ENCODE peak calls at places on chromosomes 13 and 19, in eight cellular contexts. One of them, this sample, is unnamed.

GRCh38 chr13:78657699-78658629 is 991 bp downstream of the OBI1 start:
- DNase-seq in midbrain: no peak
- DNase-seq in mesenteric fat pad: no peak
- DNase-seq in nephron progenitor cell: no peak
- DNase-seq in ecto neural progenitor cell: no peak
- DNase-seq in fibroblast of the aortic adventitia: peak; percentile 16
- DNase-seq in stimulated activated CD4-positive, alpha-beta T cell treated with anti-CD3 and anti-CD28 coated beads, Interleukin-12 subunit alpha, Interleukin-12 subunit beta, amount 100 ng/mL, for 24 hours: no peak
- DNase-seq in T-helper 17 cell: no peak
- DNase-seq in this sample: no peak

GRCh38 chr13:23859455-23859854 is 29.7 kb downstream of the MIPEP start:
- DNase-seq in midbrain: no peak
- DNase-seq in mesenteric fat pad: no peak
- DNase-seq in nephron progenitor cell: no peak
- DNase-seq in ecto neural progenitor cell: no peak
- DNase-seq in fibroblast of the aortic adventitia: no peak
- DNase-seq in stimulated activated CD4-positive, alpha-beta T cell treated with anti-CD3 and anti-CD28 coated beads, Interleukin-12 subunit alpha, Interleukin-12 subunit beta, amount 100 ng/mL, for 24 hours: no peak
- DNase-seq in T-helper 17 cell: no peak
- DNase-seq in this sample: no peak

GRCh38 chr13:104586010-104586746 is 1520.0 kb upstream of the SLC10A2 start:
- DNase-seq in midbrain: no peak
- DNase-seq in mesenteric fat pad: no peak
- DNase-seq in nephron progenitor cell: no peak
- DNase-seq in ecto neural progenitor cell: no peak
- DNase-seq in fibroblast of the aortic adventitia: peak; percentile 25
- DNase-seq in stimulated activated CD4-positive, alpha-beta T cell treated with anti-CD3 and anti-CD28 coated beads, Interleukin-12 subunit alpha, Interleukin-12 subunit beta, amount 100 ng/mL, for 24 hours: no peak
- DNase-seq in T-helper 17 cell: no peak
- DNase-seq in this sample: no peak

GRCh38 chr19:50897191-50897607 is 14.0 kb downstream of the KLK4 start:
- DNase-seq in midbrain: no peak
- DNase-seq in mesenteric fat pad: no peak
- DNase-seq in nephron progenitor cell: no peak
- DNase-seq in ecto neural progenitor cell: no peak
- DNase-seq in fibroblast of the aortic adventitia: no peak
- DNase-seq in stimulated activated CD4-positive, alpha-beta T cell treated with anti-CD3 and anti-CD28 coated beads, Interleukin-12 subunit alpha, Interleukin-12 subunit beta, amount 100 ng/mL, for 24 hours: no peak
- DNase-seq in T-helper 17 cell: no peak
- DNase-seq in this sample: no peak

GRCh38 chr13:41244555-41244954 is 18.8 kb downstream of the MTRF1 start:
- DNase-seq in midbrain: no peak
- DNase-seq in mesenteric fat pad: no peak
- DNase-seq in nephron progenitor cell: no peak
- DNase-seq in ecto neural progenitor cell: no peak
- DNase-seq in fibroblast of the aortic adventitia: no peak
- DNase-seq in stimulated activated CD4-positive, alpha-beta T cell treated with anti-CD3 and anti-CD28 coated beads, Interleukin-12 subunit alpha, Interleukin-12 subunit beta, amount 100 ng/mL, for 24 hours: no peak
- DNase-seq in T-helper 17 cell: no peak
- DNase-seq in this sample: no peak

GRCh38 chr13:98089246-98089645 is 53.6 kb upstream of the FARP1 start:
- DNase-seq in midbrain: no peak
- DNase-seq in mesenteric fat pad: no peak
- DNase-seq in nephron progenitor cell: no peak
- DNase-seq in ecto neural progenitor cell: no peak
- DNase-seq in fibroblast of the aortic adventitia: peak; percentile 69
- DNase-seq in stimulated activated CD4-positive, alpha-beta T cell treated with anti-CD3 and anti-CD28 coated beads, Interleukin-12 subunit alpha, Interleukin-12 subunit beta, amount 100 ng/mL, for 24 hours: no peak
- DNase-seq in T-helper 17 cell: no peak
- DNase-seq in this sample: no peak

GRCh38 chr13:59356607-59357006 is 807.1 kb downstream of the DIAPH3 start:
- DNase-seq in midbrain: no peak
- DNase-seq in mesenteric fat pad: no peak
- DNase-seq in nephron progenitor cell: no peak
- DNase-seq in ecto neural progenitor cell: no peak
- DNase-seq in fibroblast of the aortic adventitia: peak; percentile 9
- DNase-seq in stimulated activated CD4-positive, alpha-beta T cell treated with anti-CD3 and anti-CD28 coated beads, Interleukin-12 subunit alpha, Interleukin-12 subunit beta, amount 100 ng/mL, for 24 hours: no peak
- DNase-seq in T-helper 17 cell: no peak
- DNase-seq in this sample: no peak

GRCh38 chr13:107284168-107284567 is 716.2 kb upstream of the ARGLU1 start:
- DNase-seq in midbrain: no peak
- DNase-seq in mesenteric fat pad: no peak
- DNase-seq in nephron progenitor cell: no peak
- DNase-seq in ecto neural progenitor cell: no peak
- DNase-seq in fibroblast of the aortic adventitia: no peak
- DNase-seq in stimulated activated CD4-positive, alpha-beta T cell treated with anti-CD3 and anti-CD28 coated beads, Interleukin-12 subunit alpha, Interleukin-12 subunit beta, amount 100 ng/mL, for 24 hours: no peak
- DNase-seq in T-helper 17 cell: no peak
- DNase-seq in this sample: no peak

GRCh38 chr19:2049741-2050348 is 1.2 kb downstream of the MKNK2 start:
- DNase-seq in midbrain: peak; percentile 81
- DNase-seq in mesenteric fat pad: peak; percentile 94
- DNase-seq in nephron progenitor cell: peak; percentile 53
- DNase-seq in ecto neural progenitor cell: peak; percentile 69
- DNase-seq in fibroblast of the aortic adventitia: peak; percentile 71
- DNase-seq in stimulated activated CD4-positive, alpha-beta T cell treated with anti-CD3 and anti-CD28 coated beads, Interleukin-12 subunit alpha, Interleukin-12 subunit beta, amount 100 ng/mL, for 24 hours: no peak
- DNase-seq in T-helper 17 cell: no peak
- DNase-seq in this sample: no peak

GRCh38 chr13:101058841-101059240 is 357.5 kb downstream of the NALCN start:
- DNase-seq in midbrain: no peak
- DNase-seq in mesenteric fat pad: no peak
- DNase-seq in nephron progenitor cell: no peak
- DNase-seq in ecto neural progenitor cell: no peak
- DNase-seq in fibroblast of the aortic adventitia: no peak
- DNase-seq in stimulated activated CD4-positive, alpha-beta T cell treated with anti-CD3 and anti-CD28 coated beads, Interleukin-12 subunit alpha, Interleukin-12 subunit beta, amount 100 ng/mL, for 24 hours: no peak
- DNase-seq in T-helper 17 cell: no peak
- DNase-seq in this sample: no peak

GRCh38 chr13:34967851-34968562 is 25.9 kb downstream of the NBEA start:
- DNase-seq in midbrain: no peak
- DNase-seq in mesenteric fat pad: no peak
- DNase-seq in nephron progenitor cell: no peak
- DNase-seq in ecto neural progenitor cell: no peak
- DNase-seq in fibroblast of the aortic adventitia: no peak
- DNase-seq in stimulated activated CD4-positive, alpha-beta T cell treated with anti-CD3 and anti-CD28 coated beads, Interleukin-12 subunit alpha, Interleukin-12 subunit beta, amount 100 ng/mL, for 24 hours: no peak
- DNase-seq in T-helper 17 cell: no peak
- DNase-seq in this sample: no peak

GRCh38 chr13:102812616-102813287 is 13.8 kb downstream of the BIVM start:
- DNase-seq in midbrain: no peak
- DNase-seq in mesenteric fat pad: no peak
- DNase-seq in nephron progenitor cell: no peak
- DNase-seq in ecto neural progenitor cell: no peak
- DNase-seq in fibroblast of the aortic adventitia: peak; percentile 33
- DNase-seq in stimulated activated CD4-positive, alpha-beta T cell treated with anti-CD3 and anti-CD28 coated beads, Interleukin-12 subunit alpha, Interleukin-12 subunit beta, amount 100 ng/mL, for 24 hours: no peak
- DNase-seq in T-helper 17 cell: no peak
- DNase-seq in this sample: no peak

This sample was measured in D721Med.